ENCODE peak calls at places on chromosomes 13 and 19, in five cellular contexts. One of them, this sample, is unnamed.

GRCh38 chr13:46119883-46120614 is 15.2 kb upstream of the CPB2 start:
- DNase-seq in cardiac muscle cell: no peak
- DNase-seq in A549: peak
- DNase-seq in fibroblast of mammary gland: peak
- DNase-seq in progenitor cell of endocrine pancreas: no peak
- DNase-seq in this sample: no peak

GRCh38 chr13:32515246-32515645 is 23.3 kb downstream of the N4BP2L2 start:
- DNase-seq in cardiac muscle cell: no peak
- DNase-seq in A549: no peak
- DNase-seq in fibroblast of mammary gland: peak
- DNase-seq in progenitor cell of endocrine pancreas: no peak
- DNase-seq in this sample: no peak

GRCh38 chr19:18932216-18932841 is 8.7 kb downstream of the HOMER3 start:
- DNase-seq in cardiac muscle cell: peak
- DNase-seq in A549: peak
- DNase-seq in fibroblast of mammary gland: peak
- DNase-seq in progenitor cell of endocrine pancreas: peak
- DNase-seq in this sample: peak

GRCh38 chr13:46057251-46058015 is 4.9 kb upstream of the ZC3H13 start:
- DNase-seq in cardiac muscle cell: no peak
- DNase-seq in A549: no peak
- DNase-seq in fibroblast of mammary gland: peak
- DNase-seq in progenitor cell of endocrine pancreas: no peak
- DNase-seq in this sample: no peak

GRCh38 chr19:3507371-3508120 is 1.4 kb downstream of the FZR1 start:
- DNase-seq in cardiac muscle cell: peak
- DNase-seq in A549: no peak
- DNase-seq in fibroblast of mammary gland: no peak
- DNase-seq in progenitor cell of endocrine pancreas: no peak
- DNase-seq in this sample: peak

GRCh38 chr13:72953391-72953960 is 105.3 kb upstream of the KLF5 start:
- DNase-seq in cardiac muscle cell: no peak
- DNase-seq in A549: no peak
- DNase-seq in fibroblast of mammary gland: no peak
- DNase-seq in progenitor cell of endocrine pancreas: no peak
- DNase-seq in this sample: no peak

GRCh38 chr13:31476753-31477152 is 262.6 kb upstream of the RXFP2 start:
- DNase-seq in cardiac muscle cell: no peak
- DNase-seq in A549: peak
- DNase-seq in fibroblast of mammary gland: peak
- DNase-seq in progenitor cell of endocrine pancreas: no peak
- DNase-seq in this sample: no peak

GRCh38 chr19:33442706-33443105 is 69.2 kb downstream of the CEBPG start:
- DNase-seq in cardiac muscle cell: no peak
- DNase-seq in A549: no peak
- DNase-seq in fibroblast of mammary gland: no peak
- DNase-seq in progenitor cell of endocrine pancreas: no peak
- DNase-seq in this sample: no peak

GRCh38 chr19:47781590-47782318 is 3.3 kb downstream of the SELENOW start:
- DNase-seq in cardiac muscle cell: no peak
- DNase-seq in A549: no peak
- DNase-seq in fibroblast of mammary gland: no peak
- DNase-seq in progenitor cell of endocrine pancreas: no peak
- DNase-seq in this sample: no peak

GRCh38 chr19:55156202-55157063 is 1.1 kb downstream of the TNNI3 start:
- DNase-seq in cardiac muscle cell: peak
- DNase-seq in A549: peak
- DNase-seq in fibroblast of mammary gland: peak
- DNase-seq in progenitor cell of endocrine pancreas: peak
- DNase-seq in this sample: peak

GRCh38 chr19:18596752-18597157 is 8.2 kb downstream of the REX1BD start:
- DNase-seq in cardiac muscle cell: peak
- DNase-seq in A549: no peak
- DNase-seq in fibroblast of mammary gland: no peak
- DNase-seq in progenitor cell of endocrine pancreas: no peak
- DNase-seq in this sample: peak

GRCh38 chr19:43841990-43842389 is 14.9 kb downstream of the ZNF283 start:
- DNase-seq in cardiac muscle cell: no peak
- DNase-seq in A549: no peak
- DNase-seq in fibroblast of mammary gland: no peak
- DNase-seq in progenitor cell of endocrine pancreas: no peak
- DNase-seq in this sample: no peak

GRCh38 chr19:45418812-45419211 is 4.9 kb downstream of the ERCC1 start:
- DNase-seq in cardiac muscle cell: no peak
- DNase-seq in A549: no peak
- DNase-seq in fibroblast of mammary gland: no peak
- DNase-seq in progenitor cell of endocrine pancreas: no peak
- DNase-seq in this sample: no peak

GRCh38 chr13:46858163-46858562 is 38.7 kb downstream of the HTR2A start:
- DNase-seq in cardiac muscle cell: no peak
- DNase-seq in A549: no peak
- DNase-seq in fibroblast of mammary gland: no peak
- DNase-seq in progenitor cell of endocrine pancreas: no peak
- DNase-seq in this sample: no peak

GRCh38 chr13:27953671-27954405 is 15.3 kb downstream of the CDX2 start:
- DNase-seq in cardiac muscle cell: peak
- DNase-seq in A549: peak
- DNase-seq in fibroblast of mammary gland: peak
- DNase-seq in progenitor cell of endocrine pancreas: peak
- DNase-seq in this sample: peak

GRCh38 chr19:1672038-1672768 is 19.8 kb upstream of the TCF3 start:
- DNase-seq in cardiac muscle cell: peak
- DNase-seq in A549: peak
- DNase-seq in fibroblast of mammary gland: peak
- DNase-seq in progenitor cell of endocrine pancreas: no peak
- DNase-seq in this sample: peak

GRCh38 chr13:73204916-73205315 is 146.1 kb downstream of the KLF5 start:
- DNase-seq in cardiac muscle cell: no peak
- DNase-seq in A549: no peak
- DNase-seq in fibroblast of mammary gland: no peak
- DNase-seq in progenitor cell of endocrine pancreas: no peak
- DNase-seq in this sample: no peak

GRCh38 chr13:40271931-40272775 is 394.3 kb downstream of the FOXO1 start:
- DNase-seq in cardiac muscle cell: no peak
- DNase-seq in A549: no peak
- DNase-seq in fibroblast of mammary gland: peak
- DNase-seq in progenitor cell of endocrine pancreas: no peak
- DNase-seq in this sample: no peak

GRCh38 chr13:71374471-71375041 is 492.4 kb downstream of the DACH1 start:
- DNase-seq in cardiac muscle cell: no peak
- DNase-seq in A549: no peak
- DNase-seq in fibroblast of mammary gland: no peak
- DNase-seq in progenitor cell of endocrine pancreas: no peak
- DNase-seq in this sample: no peak

GRCh38 chr19:19774354-19775033 is 41.6 kb upstream of the ZNF14 start:
- DNase-seq in cardiac muscle cell: no peak
- DNase-seq in A549: no peak
- DNase-seq in fibroblast of mammary gland: no peak
- DNase-seq in progenitor cell of endocrine pancreas: no peak
- DNase-seq in this sample: no peak

DNA sequence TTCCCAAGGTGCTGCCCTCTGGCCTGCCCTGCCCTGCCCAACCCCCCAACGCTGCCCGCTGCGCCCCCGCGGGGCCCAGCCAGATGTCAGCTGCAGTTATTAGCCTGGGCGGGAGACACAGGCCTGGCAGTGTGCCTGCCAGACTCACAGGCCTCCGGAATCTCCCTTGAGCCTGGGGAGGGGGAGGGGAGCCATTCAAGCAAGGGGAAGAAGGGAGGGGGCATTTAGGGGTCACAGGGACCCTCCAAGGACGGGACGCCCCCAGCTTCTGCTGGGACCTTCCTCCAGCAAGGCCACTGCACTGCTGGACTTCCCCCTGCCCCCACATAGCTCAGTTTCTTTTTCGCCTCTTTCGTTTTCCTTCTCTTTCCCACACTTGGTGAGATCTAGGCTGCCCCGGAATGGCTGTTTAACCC is 2.6 kb upstream of the JUNB start:
- DNase-seq in cardiac muscle cell: peak
- DNase-seq in A549: no peak
- DNase-seq in fibroblast of mammary gland: peak
- DNase-seq in progenitor cell of endocrine pancreas: no peak
- DNase-seq in this sample: peak
- TF ChIP-seq CTCF in cardiac muscle cell: no peak
- TF ChIP-seq CTCF in A549: no peak
- TF ChIP-seq CTCF in fibroblast of mammary gland: no peak
- TF ChIP-seq CTCF in progenitor cell of endocrine pancreas: no peak
- TF ChIP-seq CTCF in this sample: no peak

GRCh38 chr13:20188649-20189553 is 3.8 kb downstream of the GJB2 start:
- DNase-seq in cardiac muscle cell: no peak
- DNase-seq in A549: no peak
- DNase-seq in fibroblast of mammary gland: no peak
- DNase-seq in progenitor cell of endocrine pancreas: no peak
- DNase-seq in this sample: no peak
- TF ChIP-seq CTCF in cardiac muscle cell: no peak
- TF ChIP-seq CTCF in A549: no peak
- TF ChIP-seq CTCF in fibroblast of mammary gland: no peak
- TF ChIP-seq CTCF in progenitor cell of endocrine pancreas: peak
- TF ChIP-seq CTCF in this sample: peak

DNA sequence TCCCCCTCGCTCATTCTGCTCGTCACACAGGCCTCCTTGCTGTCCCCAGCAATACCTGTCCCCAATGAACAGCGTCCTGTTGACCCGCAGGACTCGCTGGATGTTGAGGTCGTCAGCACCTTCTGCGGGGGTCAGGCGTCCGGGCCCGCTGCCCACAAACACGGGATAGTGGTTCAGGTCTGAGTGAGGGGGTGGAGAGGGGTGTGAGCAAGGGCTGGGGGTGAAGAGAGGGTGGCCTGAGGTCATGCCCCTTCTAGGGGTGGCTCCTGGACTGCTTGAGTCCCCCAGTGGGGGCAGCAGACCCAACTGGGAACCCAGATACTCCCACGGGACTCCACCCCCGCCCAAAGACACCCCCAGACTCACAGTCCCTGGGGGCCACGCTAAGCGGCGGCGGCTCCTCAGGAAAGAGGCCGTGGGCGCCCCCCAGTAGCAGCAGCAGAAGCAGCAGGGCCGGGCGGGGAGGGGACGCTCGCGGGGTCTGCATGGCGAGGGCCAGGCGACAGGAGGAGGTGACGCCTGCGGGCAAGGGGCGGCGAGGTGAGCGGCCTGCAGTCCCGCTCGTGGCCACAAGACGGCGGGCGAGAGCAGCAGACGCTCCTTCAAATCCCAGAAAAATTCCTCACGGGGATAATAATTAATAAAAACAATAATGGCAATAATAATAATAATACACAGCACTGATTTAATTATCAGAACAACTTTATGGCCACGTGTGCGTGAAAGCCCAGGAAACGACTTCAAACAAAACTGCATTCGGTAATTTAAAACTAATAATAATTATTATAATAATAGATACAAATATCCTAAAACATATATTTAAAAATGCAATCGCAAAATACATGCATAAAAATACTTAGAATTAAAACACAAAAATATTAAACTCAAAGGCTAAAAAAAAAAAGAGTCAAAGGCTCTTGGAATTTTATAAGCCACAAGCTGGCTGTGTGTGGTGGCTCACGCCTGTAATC is 1.2 kb downstream of the SEMA6B start:
- DNase-seq in cardiac muscle cell: peak
- DNase-seq in A549: no peak
- DNase-seq in fibroblast of mammary gland: no peak
- DNase-seq in progenitor cell of endocrine pancreas: peak
- DNase-seq in this sample: peak
- TF ChIP-seq CTCF in cardiac muscle cell: peak
- TF ChIP-seq CTCF in A549: peak
- TF ChIP-seq CTCF in fibroblast of mammary gland: peak
- TF ChIP-seq CTCF in progenitor cell of endocrine pancreas: peak
- TF ChIP-seq CTCF in this sample: peak

GRCh38 chr13:89695343-89696257 is 1651.9 kb upstream of the MIR17HG start:
- DNase-seq in cardiac muscle cell: peak
- DNase-seq in A549: peak
- DNase-seq in fibroblast of mammary gland: peak
- DNase-seq in progenitor cell of endocrine pancreas: peak
- DNase-seq in this sample: peak
- TF ChIP-seq CTCF in cardiac muscle cell: peak
- TF ChIP-seq CTCF in A549: peak
- TF ChIP-seq CTCF in fibroblast of mammary gland: peak
- TF ChIP-seq CTCF in progenitor cell of endocrine pancreas: peak
- TF ChIP-seq CTCF in this sample: peak

DNA sequence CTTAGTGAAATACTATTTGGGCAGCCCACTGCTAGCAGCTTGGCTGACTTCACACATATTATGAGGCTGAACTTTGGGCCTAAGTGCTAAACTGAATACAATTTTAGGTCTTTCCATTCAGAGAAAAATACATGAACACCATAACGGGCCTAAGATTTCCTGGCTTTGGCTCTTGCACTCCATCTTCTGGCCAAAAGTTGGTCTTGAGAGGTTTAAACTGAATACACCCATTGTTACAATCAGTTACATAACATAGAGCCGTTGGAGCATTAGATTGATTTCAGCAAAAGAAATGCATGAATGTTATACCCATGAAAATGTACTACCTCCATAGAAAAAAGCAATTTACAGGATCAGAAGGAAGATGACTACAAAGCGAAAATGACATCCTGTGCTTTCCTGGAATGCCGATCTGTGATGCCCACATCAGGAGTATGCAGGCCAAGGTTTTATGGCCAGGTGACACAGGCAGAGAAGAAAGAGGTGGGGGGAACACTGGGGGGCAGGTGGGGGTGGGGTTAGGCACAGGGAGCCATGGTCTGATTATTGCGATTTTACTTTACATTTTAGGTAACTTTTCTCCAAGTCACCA is 11.1 kb upstream of the SHISA2 start:
- DNase-seq in cardiac muscle cell: peak
- DNase-seq in A549: no peak
- DNase-seq in fibroblast of mammary gland: peak
- DNase-seq in progenitor cell of endocrine pancreas: no peak
- DNase-seq in this sample: peak
- TF ChIP-seq CTCF in cardiac muscle cell: peak
- TF ChIP-seq CTCF in A549: peak
- TF ChIP-seq CTCF in fibroblast of mammary gland: peak
- TF ChIP-seq CTCF in progenitor cell of endocrine pancreas: peak
- TF ChIP-seq CTCF in this sample: peak